ENCODE peak calls at places on chromosomes 3 and 15, in ten cellular contexts. W, H, X, A, R, N, Z, L, S and I are unnamed samples.

GRCh38 chr3:165624761-165625160 is 212.5 kb downstream of the BCHE start:
- DNase-seq in W (no peak), H (no peak), X (no peak), A (no peak), R (peak), N (peak), Z (no peak), L (no peak), S (peak), I (no peak)

GRCh38 chr3:44893097-44893496 is 18.7 kb downstream of the TGM4 start:
- DNase-seq in W (no peak), H (no peak), X (no peak), A (no peak), R (no peak), N (peak), Z (peak), L (no peak), S (peak), I (no peak)

GRCh38 chr3:39327053-39327745 is 2.3 kb upstream of the CCR8 start:
- DNase-seq in W (no peak), H (no peak), X (no peak), A (no peak), R (no peak), N (no peak), Z (no peak), L (no peak), S (no peak), I (no peak)

GRCh38 chr3:187186801-187187421 is 10.4 kb upstream of the RTP1 start:
- DNase-seq in W (peak), H (no peak), X (peak), A (no peak), R (no peak), N (peak), Z (peak), L (no peak), S (peak), I (peak)

GRCh38 chr15:52326758-52327157 is 31.2 kb upstream of the MYO5C start:
- DNase-seq in W (no peak), H (no peak), X (no peak), A (no peak), R (no peak), N (peak), Z (no peak), L (no peak), S (peak), I (no peak)

GRCh38 chr3:136184703-136185102 is 11.4 kb downstream of the MSL2 start:
- DNase-seq in W (no peak), H (no peak), X (no peak), A (no peak), R (no peak), N (no peak), Z (no peak), L (no peak), S (peak), I (no peak)

GRCh38 chr15:57861805-57862586 is 155.5 kb downstream of the POLR2M start:
- DNase-seq in W (no peak), H (no peak), X (no peak), A (no peak), R (peak), N (peak), Z (peak), L (no peak), S (peak), I (no peak)

GRCh38 chr3:161274691-161275298 is 53.7 kb downstream of the NMD3 start:
- DNase-seq in W (peak), H (no peak), X (peak), A (no peak), R (peak), N (peak), Z (peak), L (peak), S (peak), I (no peak)

GRCh38 chr15:47750030-47750739 is 32.9 kb downstream of the SEMA6D start:
- DNase-seq in W (peak), H (no peak), X (no peak), A (no peak), R (peak), N (peak), Z (peak), L (no peak), S (peak), I (no peak)

GRCh38 chr15:98888839-98889479 is 118.6 kb downstream of the PGPEP1L start:
- DNase-seq in W (no peak), H (no peak), X (no peak), A (no peak), R (no peak), N (peak), Z (peak), L (no peak), S (peak), I (no peak)

GRCh38 chr3:57910988-57911387 is 97.2 kb upstream of the FLNB start:
- DNase-seq in W (peak), H (no peak), X (peak), A (no peak), R (peak), N (no peak), Z (no peak), L (no peak), S (peak), I (no peak)

GRCh38 chr3:187261541-187261969 is 30.0 kb downstream of the MASP1 start:
- DNase-seq in W (no peak), H (no peak), X (no peak), A (no peak), R (no peak), N (peak), Z (peak), L (no peak), S (peak), I (no peak)

GRCh38 chr3:59425942-59426341 is 376.1 kb upstream of the CFAP20DC start:
- DNase-seq in W (no peak), H (no peak), X (no peak), A (no peak), R (no peak), N (no peak), Z (no peak), L (no peak), S (no peak), I (no peak)

GRCh38 chr3:25508901-25509300 is 80.8 kb downstream of the RARB start:
- DNase-seq in W (no peak), H (no peak), X (no peak), A (no peak), R (peak), N (peak), Z (peak), L (no peak), S (peak), I (no peak)

GRCh38 chr3:70061111-70061510 is 61.6 kb downstream of the SAMMSON start:
- DNase-seq in W (no peak), H (no peak), X (no peak), A (no peak), R (no peak), N (no peak), Z (no peak), L (no peak), S (no peak), I (no peak)

GRCh38 chr3:135261916-135262315 is 466.9 kb downstream of the EPHB1 start:
- DNase-seq in W (no peak), H (no peak), X (no peak), A (no peak), R (no peak), N (no peak), Z (no peak), L (no peak), S (no peak), I (no peak)

GRCh38 chr3:167899090-167899489 is 163.6 kb downstream of the SERPINI1 start:
- DNase-seq in W (no peak), H (no peak), X (no peak), A (no peak), R (no peak), N (no peak), Z (no peak), L (no peak), S (no peak), I (no peak)

GRCh38 chr3:168040624-168041208 is 55.0 kb downstream of the GOLIM4 start:
- DNase-seq in W (peak), H (no peak), X (no peak), A (no peak), R (peak), N (peak), Z (peak), L (no peak), S (peak), I (no peak)

GRCh38 chr3:10470666-10471336 is 34.6 kb downstream of the ATP2B2 start:
- DNase-seq in W (peak), H (no peak), X (no peak), A (no peak), R (no peak), N (no peak), Z (no peak), L (no peak), S (no peak), I (no peak)

GRCh38 chr3:149715247-149715646 is 37.0 kb downstream of the COMMD2 start:
- DNase-seq in W (no peak), H (no peak), X (no peak), A (no peak), R (no peak), N (no peak), Z (no peak), L (no peak), S (no peak), I (no peak)

GRCh38 chr3:11306815-11307589 is 34.8 kb downstream of the ATG7 start:
- DNase-seq in W (no peak), H (no peak), X (no peak), A (peak), R (no peak), N (peak), Z (peak), L (no peak), S (peak), I (no peak)

GRCh38 chr3:4561661-4562060 is 68.5 kb downstream of the ITPR1 start:
- DNase-seq in W (no peak), H (no peak), X (no peak), A (no peak), R (no peak), N (no peak), Z (no peak), L (no peak), S (no peak), I (no peak)

GRCh38 chr3:5733995-5734394 is 546.5 kb downstream of the EDEM1 start:
- DNase-seq in W (no peak), H (no peak), X (no peak), A (no peak), R (no peak), N (no peak), Z (no peak), L (no peak), S (no peak), I (no peak)

GRCh38 chr3:5728085-5728484 is 540.6 kb downstream of the EDEM1 start:
- DNase-seq in W (peak), H (no peak), X (no peak), A (no peak), R (no peak), N (no peak), Z (no peak), L (no peak), S (no peak), I (no peak)

GRCh38 chr3:5729852-5730251 is 542.3 kb downstream of the EDEM1 start:
- DNase-seq in W (peak), H (no peak), X (no peak), A (no peak), R (no peak), N (no peak), Z (no peak), L (no peak), S (no peak), I (no peak)

GRCh38 chr3:5732081-5732480 is 544.6 kb downstream of the EDEM1 start:
- DNase-seq in W (no peak), H (no peak), X (no peak), A (no peak), R (no peak), N (no peak), Z (no peak), L (no peak), S (no peak), I (no peak)

DNA sequence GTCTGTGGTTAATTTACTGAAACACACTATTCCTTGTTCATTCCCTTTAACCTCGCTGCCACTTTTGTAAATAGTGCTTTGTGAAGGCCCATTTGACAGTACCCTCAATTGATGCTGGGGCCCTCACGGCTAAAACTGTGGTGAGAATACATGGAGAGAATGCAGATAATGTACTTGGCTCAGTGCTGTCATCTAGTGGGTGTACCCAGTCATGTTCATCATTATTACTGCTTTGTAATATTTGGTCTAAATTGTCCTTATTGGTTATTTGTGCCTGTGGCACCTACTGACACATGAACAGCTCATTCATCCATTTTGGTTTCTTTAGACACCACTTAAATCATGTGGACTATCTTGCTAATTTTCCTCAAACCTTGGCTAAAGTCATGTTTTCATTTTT is 543.6 kb downstream of the EDEM1 start:
- DNase-seq in W (peak), H (no peak), X (no peak), A (no peak), R (peak), N (no peak), Z (no peak), L (no peak), S (no peak), I (no peak)
- TF ChIP-seq CTCF in W (peak), H (no peak), X (peak), A (peak), R (peak), N (no peak), Z (peak), L (no peak), S (no peak), I (no peak)

DNA sequence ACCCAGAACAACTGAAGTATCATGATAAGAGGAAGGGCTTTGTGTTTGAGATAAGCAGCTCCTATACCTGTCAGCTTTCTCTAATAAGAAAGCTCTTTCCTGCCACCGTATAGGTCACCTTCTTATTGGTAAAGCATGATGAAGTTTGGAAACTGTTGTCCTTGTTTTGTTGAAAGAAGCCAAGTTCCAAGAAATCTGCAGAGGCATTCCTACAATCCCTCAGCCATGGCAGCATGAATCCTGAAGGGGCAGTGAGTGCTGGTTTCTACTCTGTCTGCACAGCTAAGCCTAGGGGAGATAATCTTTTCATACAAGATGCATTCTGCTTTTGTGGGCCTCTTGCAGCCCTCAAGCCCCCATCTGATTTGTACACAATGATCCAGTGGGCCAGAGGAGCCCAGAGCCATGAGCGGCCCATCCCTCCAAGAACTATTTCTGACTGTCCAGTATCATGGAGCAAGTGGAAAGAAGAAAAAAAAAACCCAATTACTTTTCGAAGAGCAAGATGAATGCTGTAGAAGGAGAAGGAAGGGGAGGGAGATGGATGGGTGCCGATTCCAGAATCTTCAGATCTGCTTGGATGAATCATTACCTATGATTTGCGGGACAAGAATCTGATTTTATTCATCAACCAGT is 1.9 kb upstream of the THBS1 start:
- DNase-seq in W (no peak), H (no peak), X (no peak), A (no peak), R (no peak), N (no peak), Z (peak), L (no peak), S (peak), I (no peak)
- H3K4me3 ChIP-seq in W (peak), H (no peak), X (no peak), A (no peak), R (no peak), N (peak), Z (peak), L (no peak), S (no peak), I (peak)

DNA sequence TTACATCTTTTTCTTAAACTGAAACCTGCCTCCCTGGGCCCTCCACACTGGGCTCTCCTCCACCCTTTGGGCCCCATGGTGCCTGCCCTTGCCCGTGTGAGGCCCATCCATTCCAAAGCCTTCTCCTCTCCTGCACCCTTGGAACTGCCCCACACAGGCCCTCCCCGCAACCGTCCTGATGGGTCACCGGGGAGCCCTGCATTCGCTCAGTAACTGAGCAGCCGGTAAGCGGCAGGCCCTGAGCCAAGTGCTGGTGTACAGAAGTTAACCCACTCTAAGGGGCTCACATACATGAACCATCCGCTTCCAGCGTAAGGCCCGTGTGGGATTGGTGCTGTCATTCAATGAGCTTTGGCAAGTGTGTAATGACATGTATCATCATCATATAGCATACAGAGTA is 5.4 kb upstream of the LRRC15 start:
- DNase-seq in W (peak), H (no peak), X (no peak), A (no peak), R (no peak), N (no peak), Z (no peak), L (no peak), S (no peak), I (no peak)
- TF ChIP-seq CTCF in W (no peak), H (no peak), X (no peak), A (no peak), R (no peak), N (no peak), Z (no peak), L (no peak), S (no peak), I (no peak)

GRCh38 chr15:65067645-65068416 is at the start of gene RASL12:
- DNase-seq in W (peak), H (no peak), X (no peak), A (no peak), R (peak), N (no peak), Z (no peak), L (no peak), S (no peak), I (no peak)

GRCh38 chr15:65066635-65067333 is 1.0 kb downstream of the RASL12 start:
- DNase-seq in W (peak), H (no peak), X (no peak), A (no peak), R (no peak), N (no peak), Z (no peak), L (no peak), S (no peak), I (no peak)

GRCh38 chr15:65068436-65068835 is 645 bp upstream of the RASL12 start:
- DNase-seq in W (no peak), H (no peak), X (no peak), A (no peak), R (no peak), N (no peak), Z (no peak), L (no peak), S (no peak), I (no peak)

GRCh38 chr15:65066001-65066634 is 1.7 kb downstream of the RASL12 start:
- DNase-seq in W (no peak), H (no peak), X (no peak), A (no peak), R (peak), N (no peak), Z (no peak), L (no peak), S (no peak), I (no peak)

DNA sequence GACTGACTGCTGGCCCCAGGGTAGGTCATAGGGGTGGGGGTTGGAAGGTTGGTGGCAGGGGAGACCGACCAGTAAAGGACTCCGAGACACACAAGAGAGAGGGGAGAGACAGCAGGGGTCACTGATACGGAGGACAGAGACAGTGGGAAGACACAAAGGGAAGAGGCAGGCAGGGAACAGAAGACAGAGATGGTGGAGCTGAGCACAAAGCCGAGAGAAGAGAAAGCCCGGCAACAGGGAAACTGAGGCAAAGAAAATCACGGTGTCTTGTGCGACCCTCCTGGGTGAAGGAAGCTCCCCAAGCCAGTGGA is 502 bp downstream of the RASL12 start:
- DNase-seq in W (no peak), H (no peak), X (no peak), A (no peak), R (no peak), N (no peak), Z (no peak), L (no peak), S (no peak), I (no peak)
- H3K4me3 ChIP-seq in W (peak), H (peak), X (peak), A (peak), R (peak), N (peak), Z (no peak), L (peak), S (peak), I (peak)

DNA sequence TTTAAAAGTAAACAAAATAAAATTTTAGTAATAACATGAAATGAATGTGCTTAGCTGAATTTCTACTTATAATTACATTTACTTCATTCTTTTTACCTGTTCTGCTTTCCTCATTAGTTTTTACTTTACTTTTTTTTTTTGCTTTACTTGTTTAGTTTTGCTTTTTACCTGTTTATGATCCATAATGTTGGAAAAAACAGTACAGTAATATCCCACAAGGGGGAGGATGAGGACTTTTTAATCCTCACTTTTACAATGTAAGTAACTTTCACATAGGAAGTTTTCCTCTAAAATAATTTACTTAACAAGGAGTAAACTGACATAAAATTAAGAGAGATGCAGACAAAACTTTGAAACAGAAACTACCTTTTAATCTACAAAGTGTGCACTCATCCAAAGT is 268.7 kb downstream of the TBC1D5 start:
- DNase-seq in W (no peak), H (no peak), X (no peak), A (no peak), R (no peak), N (peak), Z (peak), L (no peak), S (peak), I (no peak)
- TF ChIP-seq CTCF in W (peak), H (no peak), X (no peak), A (peak), R (no peak), N (peak), Z (peak), L (no peak), S (peak), I (no peak)

GRCh38 chr15:42274693-42274971 is 1.4 kb upstream of the TMEM87A start:
- DNase-seq in W (peak), H (no peak), X (peak), A (no peak), R (no peak), N (no peak), Z (no peak), L (no peak), S (no peak), I (peak)
- H3K4me3 ChIP-seq in W (peak), H (peak), X (peak), A (peak), R (peak), N (peak), Z (peak), L (peak), S (no peak), I (peak)

GRCh38 chr3:113258311-113258710 is 47.0 kb downstream of the BOC start:
- DNase-seq in W (no peak), H (no peak), X (no peak), A (no peak), R (no peak), N (no peak), Z (no peak), L (no peak), S (no peak), I (no peak)
- TF ChIP-seq CTCF in W (peak), H (no peak), X (no peak), A (no peak), R (no peak), N (no peak), Z (peak), L (no peak), S (no peak), I (no peak)

DNA sequence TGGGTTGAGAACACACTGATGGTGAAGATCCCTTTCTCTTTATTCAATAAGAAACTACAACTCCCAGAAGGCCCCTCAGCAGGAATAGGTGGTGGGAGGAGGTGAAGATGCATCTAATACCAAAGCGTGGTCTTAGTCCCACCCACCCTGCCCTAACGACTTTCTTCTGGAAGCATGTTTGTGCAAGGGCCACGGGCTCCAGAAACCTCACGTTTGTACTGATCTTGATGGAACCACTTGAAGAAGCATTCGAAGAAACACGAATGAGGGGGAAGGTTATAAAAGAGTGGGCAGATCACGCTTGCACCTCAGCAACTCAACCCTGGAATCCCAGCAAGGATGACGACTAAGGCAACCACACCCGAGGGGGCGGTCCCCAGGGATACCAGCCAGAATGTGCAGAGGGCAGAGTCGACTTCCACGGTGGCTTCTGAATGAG is 10.6 kb upstream of the SLC25A36 start:
- DNase-seq in W (peak), H (no peak), X (no peak), A (no peak), R (no peak), N (no peak), Z (no peak), L (no peak), S (no peak), I (no peak)
- H3K4me3 ChIP-seq in W (peak), H (no peak), X (no peak), A (no peak), R (no peak), N (no peak), Z (no peak), L (no peak), S (peak), I (no peak)